ENCODE peak calls at places on chromosomes 2 and 18, in six cellular contexts. R, J, F, I, E and G are unnamed samples.

GRCh38 chr2:44751754-44752479 is 189.6 kb upstream of the SIX3 start:
- DNase-seq in J (peak), F (no peak), R (peak), I (no peak), E (no peak), G (no peak)

GRCh38 chr2:41495050-41495449 is 552.8 kb upstream of the PKDCC start:
- DNase-seq in J (no peak), R (no peak), F (no peak), I (no peak), E (no peak), G (no peak)

GRCh38 chr2:198901894-198902293 is 555.8 kb downstream of the SATB2 start:
- DNase-seq in E (no peak), J (no peak), R (peak), F (no peak), I (no peak), G (no peak)

GRCh38 chr2:72180351-72180750 is 32.7 kb upstream of the CYP26B1 start:
- DNase-seq in J (no peak), I (no peak), F (no peak), R (no peak), E (no peak), G (no peak)

GRCh38 chr18:62287753-62288668 is 37.1 kb upstream of the TNFRSF11A start:
- DNase-seq in E (no peak), R (no peak), I (no peak), F (no peak), J (no peak), G (no peak)

GRCh38 chr2:55163258-55163657 is 68.8 kb downstream of the CLHC1 start:
- DNase-seq in R (no peak), I (no peak), E (peak), J (no peak), F (peak), G (peak)

GRCh38 chr2:219430633-219431615 is 3.7 kb upstream of the SPEG start:
- DNase-seq in J (no peak), R (peak), I (no peak), F (no peak), E (peak), G (no peak)

GRCh38 chr2:43459455-43459854 is 136.4 kb downstream of the THADA start:
- DNase-seq in F (no peak), R (no peak), I (no peak), E (no peak), J (no peak), G (no peak)

GRCh38 chr18:48963555-48964480 is 13.1 kb upstream of the SMAD7 start:
- DNase-seq in R (no peak), J (peak), F (no peak), E (no peak), I (no peak), G (no peak)

GRCh38 chr2:213316001-213316735 is 31.9 kb downstream of the SPAG16 start:
- DNase-seq in E (no peak), I (no peak), R (no peak), J (no peak), F (peak), G (no peak)

GRCh38 chr2:66523990-66524389 is 89.1 kb downstream of the MEIS1 start:
- DNase-seq in F (no peak), I (no peak), J (no peak), R (no peak), E (no peak), G (no peak)